ENCODE peak calls at places on chromosomes 7 and 10, in nine cellular contexts. V, Y, Q, C, D, Z, U, M and H are unnamed samples.
A peak's percentile ranks its signal among the peaks of the same experiment; 100 is the strongest.

GRCh38 chr10:30456262-30456661 is 22.3 kb downstream of the MAP3K8 start:
- DNase-seq in V (no peak), Y (no peak), Q (no peak), C (no peak), D (peak; percentile 60), Z (peak; percentile 71), U (no peak), M (no peak), H (no peak)

GRCh38 chr7:131957338-131958025 is 401.1 kb upstream of the PODXL start:
- DNase-seq in V (no peak), Y (no peak), Q (no peak), C (no peak), D (no peak), Z (no peak), U (no peak), M (no peak), H (no peak)

GRCh38 chr7:45665172-45665571 is 91.0 kb downstream of the ADCY1 start:
- DNase-seq in V (no peak), Y (peak; percentile 33), Q (no peak), C (no peak), D (no peak), Z (no peak), U (no peak), M (no peak), H (no peak)

GRCh38 chr7:90180649-90181048 is 26.4 kb downstream of the STEAP1 start:
- DNase-seq in V (peak; percentile 78), Y (no peak), Q (no peak), C (no peak), D (peak; percentile 21), Z (no peak), U (no peak), M (no peak), H (no peak)

GRCh38 chr7:34087892-34088891 is 182.9 kb downstream of the BMPER start:
- DNase-seq in V (peak; percentile 53), Y (no peak), Q (no peak), C (no peak), D (peak; percentile 20), Z (peak; percentile 21), U (no peak), M (peak; percentile 35), H (no peak)

GRCh38 chr10:18456984-18457383 is 194.4 kb downstream of the NSUN6 start:
- DNase-seq in V (no peak), Y (no peak), Q (no peak), C (no peak), D (no peak), Z (no peak), U (no peak), M (no peak), H (no peak)

GRCh38 chr10:14586901-14587300 is 187.8 kb downstream of the FAM107B start:
- DNase-seq in V (no peak), Y (no peak), Q (no peak), C (no peak), D (peak; percentile 23), Z (no peak), U (no peak), M (peak; percentile 34), H (no peak)

GRCh38 chr10:115833119-115833518 is 439.9 kb downstream of the GFRA1 start:
- DNase-seq in V (no peak), Y (no peak), Q (no peak), C (no peak), D (no peak), Z (no peak), U (no peak), M (no peak), H (no peak)

GRCh38 chr7:100745184-100745583 is 11.8 kb downstream of the ZAN start:
- DNase-seq in V (no peak), Y (peak; percentile 82), Q (peak; percentile 15), C (no peak), D (peak; percentile 35), Z (no peak), U (no peak), M (peak; percentile 17), H (no peak)

GRCh38 chr10:132048294-132048667 is 17.5 kb upstream of the JAKMIP3 start:
- DNase-seq in V (no peak), Y (no peak), Q (no peak), C (peak; percentile 67), D (no peak), Z (no peak), U (no peak), M (no peak), H (no peak)